ENCODE peak calls at places on chromosomes 2 and 18, in ten cellular contexts. N is tibial nerve, Y is H1, L is ovary, F is transverse colon, U is K562, A is SK-N-SH, Z is HepG2, W is sigmoid colon, Q is upper lobe of left lung. O is an unnamed sample.

GRCh38 chr2:19748711-19749506 is 152.9 kb downstream of the TTC32 start:
- DNase-seq in L (no peak), N (no peak), W (no peak), Y (no peak), F (no peak), A (no peak), Z (peak; percentile 10), U (no peak), Q (no peak), O (no peak)

GRCh38 chr18:78883501-78883900 is 96.1 kb upstream of the SALL3 start:
- DNase-seq in N (no peak), F (no peak), Y (no peak), U (no peak), W (no peak), Q (no peak), A (no peak), Z (no peak), L (no peak), O (peak; percentile 60)

GRCh38 chr2:106565599-106565998 is 78.4 kb downstream of the CD8B2 start:
- DNase-seq in A (no peak), Y (no peak), W (no peak), N (no peak), F (no peak), Q (no peak), Z (no peak), U (no peak), L (no peak), O (no peak)

GRCh38 chr2:218607436-218608115 is at the start of gene PLCD4:
- DNase-seq in Z (no peak), A (peak; percentile 79), U (no peak), Y (no peak), F (peak; percentile 11), Q (no peak), W (peak; percentile 89), N (peak; percentile 31), L (no peak), O (no peak)

GRCh38 chr18:37294951-37295350 is 270.6 kb downstream of the CELF4 start:
- DNase-seq in W (no peak), L (no peak), Q (no peak), U (peak; percentile 66), Y (peak; percentile 46), A (no peak), Z (peak; percentile 15), F (peak; percentile 14), N (no peak), O (no peak)

GRCh38 chr18:32372381-32373061 is 98.2 kb downstream of the GAREM1 start:
- DNase-seq in N (no peak), Y (no peak), W (no peak), U (no peak), Z (peak; percentile 94), L (no peak), F (peak; percentile 74), A (no peak), Q (peak; percentile 80), O (no peak)

GRCh38 chr2:12131975-12132374 is 385.5 kb downstream of the LPIN1 start:
- DNase-seq in Z (no peak), Y (no peak), Q (no peak), F (no peak), A (no peak), N (peak; percentile 18), L (no peak), U (no peak), W (no peak), O (no peak)

GRCh38 chr2:70686577-70687460 is 81.2 kb downstream of the ADD2 start:
- DNase-seq in Y (peak; percentile 51), L (no peak), A (peak; percentile 57), F (no peak), Z (peak; percentile 48), Q (no peak), W (peak; percentile 38), N (no peak), U (peak; percentile 96), O (no peak)

GRCh38 chr18:33583901-33584300 is 5.9 kb downstream of the ASXL3 start:
- DNase-seq in N (no peak), Z (no peak), A (no peak), U (no peak), L (no peak), W (no peak), Y (no peak), Q (no peak), F (no peak), O (no peak)

GRCh38 chr2:134540954-134541353 is 177.8 kb downstream of the TMEM163 start:
- DNase-seq in W (no peak), A (no peak), L (no peak), N (no peak), Y (no peak), Z (no peak), F (no peak), U (no peak), Q (no peak), O (no peak)

GRCh38 chr2:46163804-46164569 is 133.2 kb upstream of the EPAS1 start:
- DNase-seq in Y (no peak), F (peak; percentile 43), L (no peak), Q (peak; percentile 57), U (no peak), W (no peak), A (no peak), Z (no peak), N (no peak), O (no peak)

GRCh38 chr2:11498543-11499034 is 32.6 kb upstream of the E2F6 start:
- DNase-seq in U (no peak), N (peak; percentile 64), Z (peak; percentile 80), A (peak; percentile 80), L (peak; percentile 76), W (peak; percentile 83), Q (no peak), F (peak; percentile 73), Y (no peak), O (no peak)

GRCh38 chr2:156342252-156343095 is 10.0 kb upstream of the NR4A2 start:
- DNase-seq in L (peak; percentile 98), Q (peak; percentile 93), Z (peak; percentile 48), W (peak; percentile 99), F (peak; percentile 96), U (peak; percentile 96), Y (no peak), A (peak; percentile 85), N (peak; percentile 92), O (peak; percentile 96)

GRCh38 chr2:49914281-49914680 is 760.0 kb upstream of the FSHR start:
- DNase-seq in L (no peak), W (no peak), U (no peak), Q (no peak), Y (peak; percentile 15), A (no peak), N (no peak), Z (no peak), F (no peak), O (no peak)

GRCh38 chr2:49913025-49913424 is 758.7 kb upstream of the FSHR start:
- DNase-seq in U (no peak), A (no peak), L (no peak), Q (no peak), W (no peak), Y (no peak), N (no peak), F (no peak), Z (no peak), O (no peak)

DNA sequence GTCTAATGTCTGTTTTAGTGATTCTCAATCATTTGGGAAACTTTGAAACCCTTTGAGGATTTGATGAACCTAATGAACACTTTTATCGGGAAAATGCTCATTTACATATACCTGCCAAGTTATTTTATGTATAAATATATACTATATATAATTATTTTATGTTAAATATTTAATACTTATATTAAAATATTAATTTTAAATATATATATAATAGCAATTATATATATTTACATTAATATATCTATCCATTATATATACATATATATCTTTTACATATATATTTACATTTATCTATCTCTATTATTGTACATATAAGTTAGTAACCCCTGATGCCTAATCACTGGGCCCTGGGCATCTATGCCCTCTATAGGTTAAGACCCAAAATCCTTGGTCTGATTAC is 763.3 kb upstream of the FSHR start:
- DNase-seq in A (no peak), U (no peak), W (no peak), F (no peak), Z (no peak), Y (no peak), Q (no peak), N (no peak), L (no peak), O (no peak)
- TF ChIP-seq CTCF in A (no peak), U (no peak), W (no peak), F (no peak), Z (no peak), Y (no peak), Q (no peak), N (no peak), L (no peak), O (no peak)

GRCh38 chr2:235960011-235960715 is 208.0 kb downstream of the GBX2 start:
- DNase-seq in Z (no peak), W (peak; percentile 38), Q (no peak), A (no peak), F (no peak), Y (no peak), N (no peak), L (no peak), U (no peak), O (no peak)
- TF ChIP-seq EP300 in Z (no peak), W (no peak), Q (no peak), A (no peak), F (no peak), Y (no peak), N (no peak), L (no peak), U (no peak), O (no peak)

GRCh38 chr2:202322435-202322834 is 53.7 kb upstream of the BMPR2 start:
- DNase-seq in L (no peak), F (no peak), N (no peak), Y (no peak), W (no peak), A (no peak), U (no peak), Z (no peak), Q (no peak), O (peak; percentile 10)

GRCh38 chr2:202314116-202314515 is 48.6 kb downstream of the NOP58 start:
- DNase-seq in Z (no peak), A (no peak), L (no peak), U (no peak), N (no peak), W (no peak), Y (no peak), F (no peak), Q (no peak), O (no peak)

GRCh38 chr2:202311823-202312388 is 46.3 kb downstream of the NOP58 start:
- DNase-seq in U (no peak), W (no peak), N (no peak), A (no peak), F (no peak), Q (no peak), Y (no peak), L (no peak), Z (no peak), O (peak; percentile 45)

GRCh38 chr2:202317080-202317859 is 51.7 kb downstream of the NOP58 start:
- DNase-seq in Z (no peak), L (peak; percentile 66), N (peak; percentile 83), A (peak; percentile 37), W (peak; percentile 79), Q (peak; percentile 40), U (no peak), Y (no peak), F (peak; percentile 75), O (peak; percentile 94)
- H3K27me3 ChIP-seq in Z (no peaks in the 10 kb centered on the region), L (no peaks in the 10 kb centered on the region), N (no peaks in the 10 kb centered on the region), A (no peaks in the 10 kb centered on the region), W (no peaks in the 10 kb centered on the region), Q (no peaks in the 10 kb centered on the region), U (no peaks in the 10 kb centered on the region), Y (no peaks in the 10 kb centered on the region), F (no peaks in the 10 kb centered on the region), O (no peaks in the 10 kb centered on the region)

DNA sequence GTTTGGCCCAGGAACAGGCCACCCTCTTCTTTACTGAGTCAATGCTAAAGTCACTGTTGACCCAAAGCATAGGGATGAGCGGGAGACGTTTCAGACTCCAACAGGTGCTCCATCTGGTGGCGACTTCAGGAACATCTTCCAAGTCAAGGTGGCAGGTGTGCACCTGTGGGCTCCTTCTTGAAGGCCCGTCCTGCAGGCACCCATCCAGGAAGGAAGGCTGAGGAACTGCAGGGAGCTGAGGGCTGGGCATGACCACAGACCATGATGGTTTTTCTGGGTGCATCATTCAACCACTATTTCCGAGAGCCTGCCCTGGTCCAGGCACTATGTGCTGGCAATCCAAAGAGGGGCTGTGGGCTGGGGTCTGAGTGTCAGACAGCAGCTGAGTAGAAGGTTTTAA is 142.8 kb downstream of the NDUFA10 start:
- DNase-seq in U (peak; percentile 25), A (peak; percentile 56), Q (peak; percentile 57), W (no peak), Y (peak; percentile 31), L (peak; percentile 58), Z (peak; percentile 55), F (peak; percentile 66), N (peak; percentile 69), O (peak; percentile 75)
- TF ChIP-seq CTCF in U (peak; percentile 45), A (peak; percentile 22), Q (peak; percentile 61), W (peak; percentile 69), Y (peak; percentile 75), L (peak; percentile 42), Z (peak; percentile 88), F (peak; percentile 74), N (peak; percentile 49), O (peak; percentile 74)

O was measured in esophagus muscularis mucosa.